ENCODE peak calls at places on chromosomes 4 and X, in six cellular contexts. K is A549, J is body of pancreas, U is heart left ventricle, R is suprapubic skin, V is transverse colon. P is an unnamed sample.

GRCh38 chr4:132063829-132064228 is 1085.3 kb upstream of the PCDH10 start:
- DNase-seq in R (no peak), U (no peak), V (no peak), K (no peak), J (no peak), P (no peak)

GRCh38 chr4:155376387-155377268 is at the start of gene MAP9:
- DNase-seq in K (peak; percentile 94), U (peak; percentile 94), J (peak; percentile 92), V (peak; percentile 76), R (peak; percentile 72), P (peak; percentile 55)

GRCh38 chr4:7414736-7415510 is 19.8 kb downstream of the PSAPL1 start:
- DNase-seq in R (peak; percentile 28), K (no peak), U (no peak), V (no peak), J (peak; percentile 3), P (no peak)

GRCh38 chr4:165152527-165152926 is 39.9 kb upstream of the TMEM192 start:
- DNase-seq in V (no peak), U (no peak), R (no peak), J (no peak), K (no peak), P (no peak)

GRCh38 chr4:26406346-26406975 is 83.8 kb downstream of the CCKAR start:
- DNase-seq in R (no peak), J (no peak), K (no peak), V (no peak), U (no peak), P (peak; percentile 12)

GRCh38 chrX:13899607-13900006 is 82.7 kb upstream of the GPM6B start:
- DNase-seq in V (no peak), U (peak; percentile 31), K (peak; percentile 6), R (no peak), J (peak; percentile 47), P (no peak)

GRCh38 chr4:142845293-142846070 is 619 bp downstream of the INPP4B start:
- DNase-seq in U (peak; percentile 35), R (no peak), V (peak; percentile 13), J (peak; percentile 14), K (peak; percentile 27), P (no peak)

GRCh38 chr4:129804458-129804981 is 708.6 kb downstream of the C4orf33 start:
- DNase-seq in U (no peak), K (no peak), V (no peak), J (no peak), R (no peak), P (no peak)

GRCh38 chr4:82509029-82509428 is 52.8 kb downstream of the TMEM150C start:
- DNase-seq in J (no peak), K (no peak), R (no peak), U (no peak), V (no peak), P (no peak)

GRCh38 chr4:139207873-139208403 is 30.9 kb upstream of the ELF2 start:
- DNase-seq in U (no peak), J (no peak), K (no peak), V (no peak), R (peak; percentile 65), P (no peak)

GRCh38 chrX:130028196-130028595 is 45.8 kb downstream of the BCORL1 start:
- DNase-seq in R (no peak), U (no peak), K (peak; percentile 57), J (peak; percentile 54), V (peak; percentile 51), P (peak; percentile 73)

GRCh38 chr4:133559987-133560386 is 410.9 kb downstream of the PCDH10 start:
- DNase-seq in J (no peak), U (no peak), K (no peak), V (no peak), R (no peak), P (no peak)

GRCh38 chr4:151957163-151957562 is 196.4 kb upstream of the GATB start:
- DNase-seq in R (no peak), K (no peak), J (no peak), V (no peak), U (no peak), P (no peak)

GRCh38 chrX:34978171-34978570 is 35.6 kb downstream of the FAM47B start:
- DNase-seq in K (no peak), R (no peak), V (no peak), U (peak; percentile 18), J (no peak), P (no peak)

GRCh38 chr4:6228158-6229067 is 28.1 kb upstream of the JAKMIP1 start:
- DNase-seq in R (no peak), J (no peak), U (no peak), V (no peak), K (no peak), P (no peak)

GRCh38 chrX:97898798-97899197 is 1015.1 kb downstream of the RPA4 start:
- DNase-seq in U (no peak), R (no peak), J (no peak), K (no peak), V (no peak), P (no peak)

GRCh38 chrX:14362731-14363130 is 166.6 kb upstream of the GLRA2 start:
- DNase-seq in K (no peak), J (no peak), R (no peak), U (no peak), V (no peak), P (no peak)

GRCh38 chrX:37872303-37872655 is 24.9 kb upstream of the DYNLT3 start:
- DNase-seq in K (no peak), J (no peak), U (no peak), R (no peak), V (no peak), P (no peak)

GRCh38 chrX:105120460-105120859 is 100.0 kb downstream of the TEX13A start:
- DNase-seq in V (no peak), K (no peak), J (no peak), U (no peak), R (no peak), P (no peak)

GRCh38 chr4:41815478-41815877 is 67.0 kb upstream of the PHOX2B start:
- DNase-seq in R (no peak), J (no peak), V (no peak), U (no peak), K (no peak), P (no peak)

GRCh38 chr4:114041117-114041475 is 61.6 kb upstream of the ARSJ start:
- DNase-seq in R (no peak), J (no peak), V (no peak), U (no peak), K (no peak), P (no peak)

GRCh38 chr4:7862561-7863200 is 77.0 kb downstream of the AFAP1 start:
- DNase-seq in J (no peak), V (no peak), K (no peak), R (no peak), U (no peak), P (no peak)

GRCh38 chrX:136931661-136932060 is 51.1 kb upstream of the RBMX start:
- DNase-seq in R (no peak), V (no peak), J (peak; percentile 18), K (no peak), U (no peak), P (no peak)

GRCh38 chrX:389021-389441 is 2.3 kb upstream of the PPP2R3B start:
- DNase-seq in K (no peak), J (no peak), U (no peak), R (no peak), V (no peak), P (no peak)

GRCh38 chrX:386239-386767 is 404 bp downstream of the PPP2R3B start:
- DNase-seq in V (no peak), J (peak; percentile 24), K (no peak), U (no peak), R (no peak), P (no peak)

GRCh38 chrX:387729-388128 is 1.0 kb upstream of the PPP2R3B start:
- DNase-seq in J (peak; percentile 24), R (no peak), U (no peak), K (no peak), V (peak; percentile 36), P (no peak)

GRCh38 chrX:384861-385260 is 1.8 kb downstream of the PPP2R3B start:
- DNase-seq in J (no peak), U (no peak), R (no peak), V (no peak), K (no peak), P (no peak)

GRCh38 chrX:386768-387575 is at the start of gene PPP2R3B:
- DNase-seq in V (peak; percentile 99), U (peak; percentile 100), R (peak; percentile 99), K (peak; percentile 99), J (peak; percentile 99), P (no peak)
- TF ChIP-seq POLR2A in V (peak; percentile 72), U (no peak), R (no peak), K (peak; percentile 74), J (peak; percentile 20), P (peak; percentile 86)

GRCh38 chr4:52716364-52717151 is 34.7 kb downstream of the ERVMER34-1 start:
- DNase-seq in V (no peak), R (no peak), J (no peak), U (no peak), K (no peak), P (no peak)
- TF ChIP-seq POLR2A in V (no peak), R (no peak), J (no peak), U (no peak), K (no peak), P (no peak)

GRCh38 chr4:44845993-44846392 is 119.6 kb upstream of the GNPDA2 start:
- DNase-seq in K (no peak), R (no peak), V (no peak), U (peak; percentile 25), J (no peak), P (no peak)

GRCh38 chr4:44845309-44845708 is 119.0 kb upstream of the GNPDA2 start:
- DNase-seq in U (peak; percentile 27), J (no peak), V (no peak), R (no peak), K (no peak), P (no peak)

DNA sequence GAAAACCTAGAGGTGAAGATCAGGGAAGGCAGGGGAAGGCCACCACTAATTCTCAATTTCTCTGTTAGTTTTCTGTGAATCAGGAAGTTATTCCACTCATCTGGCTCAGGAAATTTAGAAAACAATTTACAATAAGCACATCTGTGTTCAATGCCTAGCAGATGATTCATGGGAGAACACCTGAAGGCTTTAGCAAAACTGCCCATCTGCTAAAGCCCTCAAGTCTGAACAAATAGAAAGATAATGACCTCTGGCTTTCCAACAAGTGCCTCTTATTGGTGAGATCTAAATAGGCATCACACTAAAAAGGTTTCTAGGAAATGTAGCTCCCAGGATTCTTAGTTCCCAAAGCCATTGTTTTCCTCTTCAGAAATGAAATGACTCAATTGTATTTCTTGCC is 122.1 kb upstream of the GNPDA2 start:
- DNase-seq in V (no peak), J (no peak), U (no peak), R (no peak), K (no peak), P (no peak)
- TF ChIP-seq POLR2A in V (no peak), J (no peak), U (no peak), R (no peak), K (no peak), P (no peak)

GRCh38 chr4:173367285-173367684 is 3.5 kb upstream of the SAP30 start:
- DNase-seq in V (no peak), R (no peak), U (no peak), J (no peak), K (no peak), P (no peak)

GRCh38 chr4:173371292-173372192 is 788 bp downstream of the SAP30 start:
- DNase-seq in K (peak; percentile 51), V (peak; percentile 75), J (peak; percentile 67), R (peak; percentile 86), U (peak; percentile 77), P (peak; percentile 81)

GRCh38 chr4:173367946-173368345 is 2.8 kb upstream of the SAP30 start:
- DNase-seq in J (no peak), K (no peak), U (no peak), V (no peak), R (no peak), P (peak; percentile 40)

GRCh38 chr4:173370130-173370476 is 651 bp upstream of the SAP30 start:
- DNase-seq in U (peak; percentile 76), J (peak; percentile 61), V (peak; percentile 65), K (no peak), R (peak; percentile 88), P (peak; percentile 87)

GRCh38 chr4:173370477-173371291 is at the start of gene SAP30:
- DNase-seq in K (peak; percentile 96), J (peak; percentile 98), U (peak; percentile 99), R (peak; percentile 99), V (peak; percentile 98), P (peak; percentile 98)
- TF ChIP-seq POLR2A in K (peak; percentile 94), J (peak; percentile 75), U (peak; percentile 86), R (no peak), V (peak; percentile 95), P (peak; percentile 93)

P was measured in erythroblast.